ENCODE peak calls at places on chromosomes 13 and 19, in eight cellular contexts. S, U, L, A, Z, Q, F and R are unnamed samples.

GRCh38 chr13:110263906-110264305 is 43.1 kb downstream of the COL4A1 start:
- DNase-seq in S (peak), U (no peak), L (no peak), A (no peak), Z (no peak), Q (no peak), F (no peak), R (no peak)

GRCh38 chr13:40613954-40614353 is 52.5 kb downstream of the FOXO1 start:
- DNase-seq in S (no peak), U (no peak), L (no peak), A (no peak), Z (no peak), Q (no peak), F (no peak), R (no peak)

GRCh38 chr19:55118401-55118991 is 1.1 kb upstream of the PPP1R12C start:
- DNase-seq in S (peak), U (no peak), L (peak), A (no peak), Z (peak), Q (no peak), F (no peak), R (no peak)

GRCh38 chr19:52741951-52742485 is 7.2 kb upstream of the ZNF611 start:
- DNase-seq in S (peak), U (no peak), L (no peak), A (no peak), Z (no peak), Q (no peak), F (no peak), R (no peak)

GRCh38 chr19:45766919-45767346 is 2.1 kb downstream of the SIX5 start:
- DNase-seq in S (peak), U (no peak), L (peak), A (no peak), Z (no peak), Q (no peak), F (no peak), R (no peak)

GRCh38 chr13:96089749-96090239 is at the start of gene HS6ST3:
- DNase-seq in S (peak), U (peak), L (peak), A (no peak), Z (peak), Q (peak), F (peak), R (peak)

GRCh38 chr13:35127466-35127865 is 185.4 kb downstream of the NBEA start:
- DNase-seq in S (no peak), U (no peak), L (no peak), A (no peak), Z (no peak), Q (no peak), F (no peak), R (no peak)

GRCh38 chr13:43354147-43354945 is 331.0 kb downstream of the DNAJC15 start:
- DNase-seq in S (no peak), U (no peak), L (no peak), A (no peak), Z (no peak), Q (no peak), F (peak), R (no peak)

GRCh38 chr19:55431183-55431582 is 11.9 kb downstream of the SHISA7 start:
- DNase-seq in S (no peak), U (no peak), L (peak), A (no peak), Z (no peak), Q (no peak), F (no peak), R (no peak)

GRCh38 chr19:33797821-33798633 is 1.4 kb downstream of the KCTD15 start:
- DNase-seq in S (peak), U (no peak), L (peak), A (peak), Z (peak), Q (no peak), F (peak), R (no peak)

GRCh38 chr13:46553886-46554855 is 1.2 kb downstream of the LRCH1 start:
- DNase-seq in S (peak), U (peak), L (peak), A (peak), Z (peak), Q (peak), F (peak), R (peak)

GRCh38 chr13:29514720-29515310 is 80.7 kb downstream of the SLC7A1 start:
- DNase-seq in S (no peak), U (no peak), L (no peak), A (no peak), Z (no peak), Q (no peak), F (no peak), R (no peak)

DNA sequence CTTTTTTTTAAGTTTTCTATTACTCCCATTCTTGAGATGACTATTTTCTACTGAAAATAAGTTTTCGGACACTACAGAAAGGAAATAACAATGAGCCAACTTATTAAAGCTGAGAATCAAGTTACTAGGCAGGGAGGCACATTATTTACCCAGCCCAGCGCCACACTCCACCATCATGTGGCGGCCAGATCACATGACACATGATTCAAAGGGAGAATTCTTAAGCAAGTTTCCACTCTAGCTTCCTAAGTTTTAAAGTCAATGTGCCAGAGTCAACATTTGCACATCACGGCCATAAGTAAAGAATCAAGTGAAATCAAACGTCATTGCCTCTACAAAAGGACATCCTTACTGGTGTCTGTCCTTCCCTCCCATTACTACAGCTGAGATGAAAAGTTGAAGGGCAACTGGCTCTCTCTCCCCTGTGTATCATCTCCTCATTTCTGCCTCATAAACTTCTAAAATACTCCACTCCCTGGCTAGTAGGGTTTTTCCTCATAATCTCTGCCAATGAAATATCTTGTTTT is 81.7 kb downstream of the KLF12 start:
- DNase-seq in S (no peak), U (no peak), L (no peak), A (no peak), Z (peak), Q (no peak), F (no peak), R (no peak)
- TF ChIP-seq EZH2phosphoT487 in S (no peak), U (no peak), L (no peak), A (no peak), Z (no peak), Q (no peak), F (no peak), R (no peak)

GRCh38 chr13:22848539-22849052 is 332.2 kb upstream of the SGCG start:
- DNase-seq in S (peak), U (no peak), L (no peak), A (no peak), Z (peak), Q (no peak), F (peak), R (no peak)
- TF ChIP-seq EZH2phosphoT487 in S (no peak), U (no peak), L (no peak), A (no peak), Z (no peak), Q (no peak), F (no peak), R (no peak)

GRCh38 chr13:47903836-47904235 is 97.2 kb downstream of the SUCLA2 start:
- DNase-seq in S (no peak), U (no peak), L (peak), A (no peak), Z (no peak), Q (no peak), F (no peak), R (peak)
- TF ChIP-seq EZH2phosphoT487 in S (no peak), U (no peak), L (no peak), A (no peak), Z (no peak), Q (no peak), F (no peak), R (no peak)

GRCh38 chr19:4136680-4137088 is 12.8 kb upstream of the MAP2K2 start:
- DNase-seq in S (no peak), U (no peak), L (no peak), A (no peak), Z (no peak), Q (no peak), F (no peak), R (no peak)

GRCh38 chr19:4134351-4134750 is 10.4 kb upstream of the MAP2K2 start:
- DNase-seq in S (no peak), U (no peak), L (peak), A (no peak), Z (no peak), Q (no peak), F (no peak), R (no peak)

DNA sequence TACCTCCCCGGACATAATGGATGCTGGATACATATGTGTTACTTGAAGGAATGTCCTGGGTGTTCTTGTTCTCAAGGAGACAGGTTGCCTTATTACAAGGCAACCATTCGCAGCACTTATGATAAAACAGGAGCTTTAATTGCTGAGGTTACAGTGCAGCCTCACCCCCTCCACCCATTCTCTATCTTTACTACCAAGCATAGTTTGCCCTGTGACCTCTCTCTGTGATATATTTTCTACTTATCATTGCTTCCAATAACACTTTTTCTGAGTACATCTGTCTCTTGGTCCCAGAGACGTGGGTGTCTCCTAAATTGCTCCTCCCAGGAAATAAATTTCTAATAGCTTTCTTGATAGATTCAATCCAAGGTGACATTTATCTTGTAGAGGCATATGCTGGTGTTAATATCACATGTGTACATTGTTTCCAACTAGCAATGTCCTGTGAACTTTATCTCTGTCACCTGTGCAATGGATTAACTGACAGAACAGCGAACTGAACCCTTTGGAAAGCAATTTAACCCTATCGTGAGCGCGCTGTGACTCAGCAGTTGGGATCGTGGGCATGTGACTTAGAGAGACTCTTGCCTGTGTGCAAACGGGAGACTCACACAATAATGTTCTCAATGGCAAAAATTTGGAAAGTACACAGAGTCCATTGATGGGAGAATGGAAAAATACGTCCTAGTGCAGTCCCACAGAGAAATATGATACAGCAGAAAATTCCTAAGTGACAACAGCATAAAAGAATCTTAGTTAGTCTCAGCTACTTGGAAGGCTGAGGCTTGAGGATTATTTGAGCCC is 6.9 kb upstream of the MAP2K2 start:
- DNase-seq in S (no peak), U (peak), L (peak), A (no peak), Z (no peak), Q (no peak), F (no peak), R (peak)
- TF ChIP-seq EZH2phosphoT487 in S (no peak), U (no peak), L (no peak), A (no peak), Z (no peak), Q (no peak), F (no peak), R (no peak)

GRCh38 chr19:18348171-18348570 is 7.8 kb downstream of the PGPEP1 start:
- DNase-seq in S (no peak), U (no peak), L (no peak), A (no peak), Z (no peak), Q (no peak), F (no peak), R (no peak)

GRCh38 chr19:18346091-18346490 is 5.7 kb downstream of the PGPEP1 start:
- DNase-seq in S (no peak), U (no peak), L (no peak), A (no peak), Z (peak), Q (no peak), F (no peak), R (peak)

GRCh38 chr19:18351544-18351943 is 11.1 kb downstream of the PGPEP1 start:
- DNase-seq in S (no peak), U (no peak), L (no peak), A (no peak), Z (no peak), Q (no peak), F (no peak), R (no peak)

GRCh38 chr19:18350490-18350889 is 10.1 kb downstream of the PGPEP1 start:
- DNase-seq in S (no peak), U (no peak), L (no peak), A (no peak), Z (no peak), Q (no peak), F (no peak), R (no peak)

GRCh38 chr19:18349524-18350128 is 9.2 kb downstream of the PGPEP1 start:
- DNase-seq in S (peak), U (no peak), L (peak), A (peak), Z (peak), Q (no peak), F (peak), R (peak)
- TF ChIP-seq EZH2phosphoT487 in S (no peak), U (no peak), L (no peak), A (no peak), Z (no peak), Q (no peak), F (no peak), R (no peak)

GRCh38 chr13:24503376-24503690 is 9.2 kb downstream of the PARP4 start:
- DNase-seq in S (no peak), U (no peak), L (no peak), A (no peak), Z (no peak), Q (no peak), F (no peak), R (no peak)

GRCh38 chr13:24505256-24505655 is 7.3 kb downstream of the PARP4 start:
- DNase-seq in S (no peak), U (no peak), L (no peak), A (no peak), Z (no peak), Q (no peak), F (no peak), R (peak)

GRCh38 chr13:24505756-24506155 is 6.8 kb downstream of the PARP4 start:
- DNase-seq in S (no peak), U (no peak), L (no peak), A (no peak), Z (no peak), Q (no peak), F (no peak), R (no peak)

GRCh38 chr13:24500977-24501376 is 11.6 kb downstream of the PARP4 start:
- DNase-seq in S (no peak), U (no peak), L (peak), A (no peak), Z (no peak), Q (no peak), F (no peak), R (peak)

GRCh38 chr13:24502567-24503375 is 9.8 kb downstream of the PARP4 start:
- DNase-seq in S (peak), U (peak), L (peak), A (no peak), Z (no peak), Q (no peak), F (no peak), R (peak)
- TF ChIP-seq EZH2phosphoT487 in S (no peak), U (no peak), L (no peak), A (no peak), Z (no peak), Q (no peak), F (no peak), R (no peak)

DNA sequence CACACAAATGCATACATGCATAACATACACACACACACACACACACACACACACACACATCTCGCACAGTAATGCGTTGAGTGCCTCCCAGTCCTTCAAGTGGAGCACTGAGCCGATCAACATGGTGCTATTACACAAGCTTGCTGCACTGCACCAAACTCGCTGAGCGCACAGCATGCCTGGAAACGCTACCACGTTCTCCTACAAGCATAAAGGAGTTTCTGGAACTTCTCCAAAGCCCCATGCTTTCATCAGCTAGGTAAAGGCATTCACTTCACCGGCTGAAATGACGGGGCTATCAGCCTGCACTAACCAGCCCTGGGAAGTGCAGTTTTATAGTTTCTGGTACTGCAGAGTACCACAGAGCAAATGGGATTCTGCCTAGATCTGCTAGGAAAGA is 92.7 kb downstream of the FGF14 start:
- DNase-seq in S (no peak), U (no peak), L (no peak), A (no peak), Z (no peak), Q (no peak), F (no peak), R (no peak)
- TF ChIP-seq EZH2phosphoT487 in S (no peak), U (no peak), L (no peak), A (no peak), Z (no peak), Q (no peak), F (no peak), R (no peak)

GRCh38 chr13:38046049-38046376 is 176.4 kb upstream of the TRPC4 start:
- DNase-seq in S (no peak), U (no peak), L (no peak), A (no peak), Z (no peak), Q (no peak), F (no peak), R (no peak)

GRCh38 chr13:38044067-38044466 is 174.5 kb upstream of the TRPC4 start:
- DNase-seq in S (no peak), U (no peak), L (no peak), A (no peak), Z (no peak), Q (no peak), F (no peak), R (no peak)

GRCh38 chr13:38045278-38046048 is 175.9 kb upstream of the TRPC4 start:
- DNase-seq in S (peak), U (no peak), L (peak), A (peak), Z (peak), Q (peak), F (peak), R (peak)

DNA sequence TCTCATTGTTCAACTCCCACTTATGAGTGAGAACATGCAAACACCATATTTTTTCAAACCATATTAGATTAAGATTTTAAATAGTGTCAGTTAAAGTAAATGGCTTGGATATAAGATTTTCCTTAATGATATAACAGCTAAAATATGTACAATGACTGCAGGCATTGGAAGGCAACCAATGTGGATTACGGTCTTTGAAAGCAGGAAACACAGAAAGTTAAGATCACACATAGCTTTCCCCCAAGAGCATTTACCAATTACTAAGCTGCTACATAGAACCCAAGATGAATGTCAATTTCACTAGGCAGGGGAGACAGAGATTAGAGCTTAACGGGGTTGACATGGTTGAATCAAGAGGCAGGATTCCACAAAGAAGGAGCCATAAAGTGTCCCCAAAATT is 173.2 kb upstream of the TRPC4 start:
- DNase-seq in S (no peak), U (no peak), L (peak), A (no peak), Z (no peak), Q (no peak), F (no peak), R (no peak)
- TF ChIP-seq EZH2phosphoT487 in S (no peak), U (no peak), L (no peak), A (no peak), Z (no peak), Q (no peak), F (no peak), R (no peak)

DNA sequence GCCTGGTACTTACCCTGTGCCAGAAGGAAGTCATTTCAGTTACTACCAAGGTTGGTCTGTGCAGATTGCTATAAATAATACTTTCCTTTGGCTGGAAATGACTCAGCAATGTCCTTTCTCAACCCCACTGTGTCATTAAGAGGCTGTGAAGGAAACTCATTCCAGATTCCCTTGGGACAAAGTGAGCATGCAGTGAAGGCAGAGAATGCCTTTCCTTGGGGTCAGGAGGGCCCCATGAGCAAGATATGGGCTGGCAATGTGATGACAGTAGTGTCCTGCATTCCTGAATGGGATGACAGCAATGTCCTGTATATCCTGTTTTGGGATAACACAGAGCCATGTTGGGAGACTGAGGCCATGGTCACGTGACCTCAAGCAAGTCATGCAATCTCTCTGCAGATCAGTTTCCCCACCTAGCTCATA is 213.1 kb upstream of the TMTC4 start:
- DNase-seq in S (no peak), U (no peak), L (peak), A (no peak), Z (no peak), Q (no peak), F (no peak), R (peak)
- TF ChIP-seq EZH2phosphoT487 in S (no peak), U (no peak), L (peak), A (no peak), Z (no peak), Q (no peak), F (no peak), R (no peak)